ENCODE peak calls at places on chromosomes 13 and 19, in seven cellular contexts. C is psoas muscle, H is AG04449, Q is T-cell, G is NCI-H226, X is nucleus accumbens, D is brain microvascular endothelial cell. S is an unnamed sample.

GRCh38 chr13:101289764-101290163 is 126.5 kb downstream of the NALCN start:
- DNase-seq in D (peak; percentile 86), X (peak; percentile 66), H (no peak), C (no peak), Q (no peak), G (peak; percentile 34), S (no peak)

GRCh38 chr13:33186851-33187250 is 98.7 kb downstream of the STARD13 start:
- DNase-seq in Q (no peak), X (no peak), G (peak; percentile 63), C (no peak), H (no peak), D (peak; percentile 89), S (no peak)

GRCh38 chr13:27037171-27037570 is 134.4 kb downstream of the USP12 start:
- DNase-seq in D (no peak), Q (no peak), X (no peak), C (no peak), G (no peak), H (no peak), S (no peak)

GRCh38 chr19:41945135-41945766 is 13.9 kb downstream of the RABAC1 start:
- DNase-seq in G (no peak), X (no peak), H (no peak), C (no peak), Q (peak; percentile 90), D (no peak), S (peak; percentile 94)

GRCh38 chr13:57264965-57265364 is 98.0 kb downstream of the PRR20E start:
- DNase-seq in D (no peak), H (no peak), Q (no peak), C (no peak), G (no peak), X (no peak), S (no peak)

GRCh38 chr13:73464758-73465628 is 406.2 kb downstream of the KLF5 start:
- DNase-seq in C (no peak), H (no peak), Q (no peak), D (no peak), G (no peak), X (no peak), S (no peak)

GRCh38 chr13:57630661-57631606 is 610 bp upstream of the PCDH17 start:
- DNase-seq in Q (no peak), C (no peak), G (no peak), D (peak; percentile 3), X (peak; percentile 60), H (no peak), S (no peak)

GRCh38 chr19:29834991-29835390 is 23.2 kb downstream of the CCNE1 start:
- DNase-seq in X (no peak), C (no peak), G (no peak), H (no peak), D (no peak), Q (no peak), S (no peak)

GRCh38 chr19:53007200-53008054 is 6.3 kb upstream of the ERVV-1 start:
- DNase-seq in D (no peak), C (no peak), G (no peak), Q (no peak), H (no peak), X (no peak), S (no peak)

GRCh38 chr19:279231-279630 is 12.0 kb downstream of the PLPP2 start:
- DNase-seq in H (no peak), G (no peak), D (no peak), X (no peak), C (no peak), Q (no peak), S (no peak)

GRCh38 chr13:111005364-111005763 is 90.5 kb upstream of the ANKRD10 start:
- DNase-seq in D (peak; percentile 72), C (no peak), G (no peak), H (no peak), X (no peak), Q (no peak), S (no peak)

GRCh38 chr13:107295391-107296157 is 727.6 kb upstream of the ARGLU1 start:
- DNase-seq in G (no peak), D (no peak), H (no peak), Q (no peak), X (no peak), C (no peak), S (no peak)

GRCh38 chr19:12733369-12733896 is 1.1 kb downstream of the TRIR start:
- DNase-seq in D (no peak), G (peak; percentile 20), H (no peak), Q (peak; percentile 51), C (no peak), X (no peak), S (no peak)

GRCh38 chr19:10863107-10863700 is 8.1 kb upstream of the CARM1 start:
- DNase-seq in X (no peak), H (no peak), G (no peak), D (peak; percentile 69), C (peak; percentile 33), Q (no peak), S (no peak)